ENCODE peak calls at places on chromosomes 5 and 9, in ten cellular contexts. One of them, this sample, is unnamed.

GRCh38 chr5:83095973-83096539 is 18.7 kb downstream of the XRCC4 start:
- DNase-seq in hepatic stellate cell: peak
- DNase-seq in activated T-helper 1 cell treated with anti-CD3 and anti-CD28 coated beads, Interleukin-12 subunit alpha, Interleukin-12 subunit beta, Interleukin-2, Interleukin-4 antibody, amounts not matched to agents 30 ng/mL and 10 ng/mL and 1 ng/mL, durations not matched to agents 14 hours and 24 hours and 36 hours: no peak
- DNase-seq in stomach: no peak
- DNase-seq in stimulated activated CD4-positive, alpha-beta T cell treated with anti-CD3 and anti-CD28 coated beads, TNF-alpha, amount 100 ng/mL, for 4 hours: no peak
- DNase-seq in KG1: no peak
- DNase-seq in effector memory CD8-positive, alpha-beta T cell: no peak
- DNase-seq in SK-N-SH: no peak
- DNase-seq in dorsolateral prefrontal cortex: no peak
- DNase-seq in upper lobe of left lung: no peak
- DNase-seq in this sample: no peak

GRCh38 chr5:114857951-114858401 is 311.7 kb downstream of the TRIM36 start:
- DNase-seq in stimulated activated CD4-positive, alpha-beta T cell treated with anti-CD3 and anti-CD28 coated beads, TNF-alpha, amount 100 ng/mL, for 4 hours: no peak
- DNase-seq in dorsolateral prefrontal cortex: no peak
- DNase-seq in upper lobe of left lung: peak
- DNase-seq in SK-N-SH: no peak
- DNase-seq in stomach: no peak
- DNase-seq in activated T-helper 1 cell treated with anti-CD3 and anti-CD28 coated beads, Interleukin-12 subunit alpha, Interleukin-12 subunit beta, Interleukin-2, Interleukin-4 antibody, amounts not matched to agents 30 ng/mL and 10 ng/mL and 1 ng/mL, durations not matched to agents 14 hours and 24 hours and 36 hours: no peak
- DNase-seq in effector memory CD8-positive, alpha-beta T cell: no peak
- DNase-seq in KG1: peak
- DNase-seq in hepatic stellate cell: no peak
- DNase-seq in this sample: peak

GRCh38 chr9:107213561-107214028 is 69.5 kb upstream of the RAD23B start:
- DNase-seq in KG1: no peak
- DNase-seq in hepatic stellate cell: peak
- DNase-seq in activated T-helper 1 cell treated with anti-CD3 and anti-CD28 coated beads, Interleukin-12 subunit alpha, Interleukin-12 subunit beta, Interleukin-2, Interleukin-4 antibody, amounts not matched to agents 30 ng/mL and 10 ng/mL and 1 ng/mL, durations not matched to agents 14 hours and 24 hours and 36 hours: peak
- DNase-seq in effector memory CD8-positive, alpha-beta T cell: peak
- DNase-seq in upper lobe of left lung: no peak
- DNase-seq in SK-N-SH: no peak
- DNase-seq in stimulated activated CD4-positive, alpha-beta T cell treated with anti-CD3 and anti-CD28 coated beads, TNF-alpha, amount 100 ng/mL, for 4 hours: no peak
- DNase-seq in dorsolateral prefrontal cortex: no peak
- DNase-seq in stomach: no peak
- DNase-seq in this sample: no peak

GRCh38 chr9:129285382-129285781 is 107.3 kb upstream of the IER5L start:
- DNase-seq in hepatic stellate cell: peak
- DNase-seq in stimulated activated CD4-positive, alpha-beta T cell treated with anti-CD3 and anti-CD28 coated beads, TNF-alpha, amount 100 ng/mL, for 4 hours: no peak
- DNase-seq in dorsolateral prefrontal cortex: no peak
- DNase-seq in stomach: no peak
- DNase-seq in SK-N-SH: no peak
- DNase-seq in KG1: no peak
- DNase-seq in activated T-helper 1 cell treated with anti-CD3 and anti-CD28 coated beads, Interleukin-12 subunit alpha, Interleukin-12 subunit beta, Interleukin-2, Interleukin-4 antibody, amounts not matched to agents 30 ng/mL and 10 ng/mL and 1 ng/mL, durations not matched to agents 14 hours and 24 hours and 36 hours: no peak
- DNase-seq in upper lobe of left lung: no peak
- DNase-seq in effector memory CD8-positive, alpha-beta T cell: no peak
- DNase-seq in this sample: no peak

GRCh38 chr5:103393131-103393754 is 134.7 kb downstream of the MACIR start:
- DNase-seq in hepatic stellate cell: peak
- DNase-seq in SK-N-SH: no peak
- DNase-seq in effector memory CD8-positive, alpha-beta T cell: no peak
- DNase-seq in stimulated activated CD4-positive, alpha-beta T cell treated with anti-CD3 and anti-CD28 coated beads, TNF-alpha, amount 100 ng/mL, for 4 hours: no peak
- DNase-seq in activated T-helper 1 cell treated with anti-CD3 and anti-CD28 coated beads, Interleukin-12 subunit alpha, Interleukin-12 subunit beta, Interleukin-2, Interleukin-4 antibody, amounts not matched to agents 30 ng/mL and 10 ng/mL and 1 ng/mL, durations not matched to agents 14 hours and 24 hours and 36 hours: no peak
- DNase-seq in stomach: no peak
- DNase-seq in KG1: no peak
- DNase-seq in dorsolateral prefrontal cortex: no peak
- DNase-seq in upper lobe of left lung: no peak
- DNase-seq in this sample: no peak

GRCh38 chr5:958701-959571 is 49.7 kb upstream of the NKD2 start:
- DNase-seq in stomach: peak
- DNase-seq in hepatic stellate cell: peak
- DNase-seq in SK-N-SH: peak
- DNase-seq in stimulated activated CD4-positive, alpha-beta T cell treated with anti-CD3 and anti-CD28 coated beads, TNF-alpha, amount 100 ng/mL, for 4 hours: no peak
- DNase-seq in effector memory CD8-positive, alpha-beta T cell: no peak
- DNase-seq in upper lobe of left lung: peak
- DNase-seq in KG1: no peak
- DNase-seq in dorsolateral prefrontal cortex: no peak
- DNase-seq in activated T-helper 1 cell treated with anti-CD3 and anti-CD28 coated beads, Interleukin-12 subunit alpha, Interleukin-12 subunit beta, Interleukin-2, Interleukin-4 antibody, amounts not matched to agents 30 ng/mL and 10 ng/mL and 1 ng/mL, durations not matched to agents 14 hours and 24 hours and 36 hours: no peak
- DNase-seq in this sample: no peak

GRCh38 chr5:169350016-169350415 is 49.1 kb upstream of the SLIT3 start:
- DNase-seq in dorsolateral prefrontal cortex: no peak
- DNase-seq in hepatic stellate cell: no peak
- DNase-seq in KG1: no peak
- DNase-seq in effector memory CD8-positive, alpha-beta T cell: no peak
- DNase-seq in upper lobe of left lung: no peak
- DNase-seq in stimulated activated CD4-positive, alpha-beta T cell treated with anti-CD3 and anti-CD28 coated beads, TNF-alpha, amount 100 ng/mL, for 4 hours: no peak
- DNase-seq in SK-N-SH: no peak
- DNase-seq in activated T-helper 1 cell treated with anti-CD3 and anti-CD28 coated beads, Interleukin-12 subunit alpha, Interleukin-12 subunit beta, Interleukin-2, Interleukin-4 antibody, amounts not matched to agents 30 ng/mL and 10 ng/mL and 1 ng/mL, durations not matched to agents 14 hours and 24 hours and 36 hours: no peak
- DNase-seq in stomach: no peak
- DNase-seq in this sample: no peak

GRCh38 chr9:38358390-38359296 is 33.9 kb upstream of the ALDH1B1 start:
- DNase-seq in stimulated activated CD4-positive, alpha-beta T cell treated with anti-CD3 and anti-CD28 coated beads, TNF-alpha, amount 100 ng/mL, for 4 hours: no peak
- DNase-seq in KG1: no peak
- DNase-seq in SK-N-SH: no peak
- DNase-seq in effector memory CD8-positive, alpha-beta T cell: no peak
- DNase-seq in stomach: no peak
- DNase-seq in dorsolateral prefrontal cortex: no peak
- DNase-seq in upper lobe of left lung: no peak
- DNase-seq in hepatic stellate cell: no peak
- DNase-seq in activated T-helper 1 cell treated with anti-CD3 and anti-CD28 coated beads, Interleukin-12 subunit alpha, Interleukin-12 subunit beta, Interleukin-2, Interleukin-4 antibody, amounts not matched to agents 30 ng/mL and 10 ng/mL and 1 ng/mL, durations not matched to agents 14 hours and 24 hours and 36 hours: no peak
- DNase-seq in this sample: no peak

GRCh38 chr9:76905984-76906861 is at the start of gene PRUNE2:
- DNase-seq in stimulated activated CD4-positive, alpha-beta T cell treated with anti-CD3 and anti-CD28 coated beads, TNF-alpha, amount 100 ng/mL, for 4 hours: no peak
- DNase-seq in activated T-helper 1 cell treated with anti-CD3 and anti-CD28 coated beads, Interleukin-12 subunit alpha, Interleukin-12 subunit beta, Interleukin-2, Interleukin-4 antibody, amounts not matched to agents 30 ng/mL and 10 ng/mL and 1 ng/mL, durations not matched to agents 14 hours and 24 hours and 36 hours: no peak
- DNase-seq in effector memory CD8-positive, alpha-beta T cell: no peak
- DNase-seq in SK-N-SH: peak
- DNase-seq in upper lobe of left lung: peak
- DNase-seq in KG1: peak
- DNase-seq in stomach: peak
- DNase-seq in dorsolateral prefrontal cortex: peak
- DNase-seq in hepatic stellate cell: peak
- DNase-seq in this sample: no peak

GRCh38 chr9:83385317-83385716 is 152.9 kb downstream of the FRMD3 start:
- DNase-seq in stomach: no peak
- DNase-seq in activated T-helper 1 cell treated with anti-CD3 and anti-CD28 coated beads, Interleukin-12 subunit alpha, Interleukin-12 subunit beta, Interleukin-2, Interleukin-4 antibody, amounts not matched to agents 30 ng/mL and 10 ng/mL and 1 ng/mL, durations not matched to agents 14 hours and 24 hours and 36 hours: no peak
- DNase-seq in upper lobe of left lung: no peak
- DNase-seq in SK-N-SH: no peak
- DNase-seq in stimulated activated CD4-positive, alpha-beta T cell treated with anti-CD3 and anti-CD28 coated beads, TNF-alpha, amount 100 ng/mL, for 4 hours: no peak
- DNase-seq in effector memory CD8-positive, alpha-beta T cell: no peak
- DNase-seq in dorsolateral prefrontal cortex: no peak
- DNase-seq in hepatic stellate cell: no peak
- DNase-seq in KG1: no peak
- DNase-seq in this sample: no peak

GRCh38 chr9:22158983-22159382 is 149.9 kb upstream of the CDKN2B start:
- DNase-seq in KG1: peak
- DNase-seq in stomach: peak
- DNase-seq in upper lobe of left lung: no peak
- DNase-seq in hepatic stellate cell: no peak
- DNase-seq in stimulated activated CD4-positive, alpha-beta T cell treated with anti-CD3 and anti-CD28 coated beads, TNF-alpha, amount 100 ng/mL, for 4 hours: no peak
- DNase-seq in SK-N-SH: no peak
- DNase-seq in effector memory CD8-positive, alpha-beta T cell: no peak
- DNase-seq in activated T-helper 1 cell treated with anti-CD3 and anti-CD28 coated beads, Interleukin-12 subunit alpha, Interleukin-12 subunit beta, Interleukin-2, Interleukin-4 antibody, amounts not matched to agents 30 ng/mL and 10 ng/mL and 1 ng/mL, durations not matched to agents 14 hours and 24 hours and 36 hours: no peak
- DNase-seq in dorsolateral prefrontal cortex: no peak
- DNase-seq in this sample: peak

GRCh38 chr9:14993891-14994554 is 83.8 kb upstream of the FREM1 start:
- DNase-seq in stomach: no peak
- DNase-seq in hepatic stellate cell: no peak
- DNase-seq in effector memory CD8-positive, alpha-beta T cell: no peak
- DNase-seq in activated T-helper 1 cell treated with anti-CD3 and anti-CD28 coated beads, Interleukin-12 subunit alpha, Interleukin-12 subunit beta, Interleukin-2, Interleukin-4 antibody, amounts not matched to agents 30 ng/mL and 10 ng/mL and 1 ng/mL, durations not matched to agents 14 hours and 24 hours and 36 hours: no peak
- DNase-seq in stimulated activated CD4-positive, alpha-beta T cell treated with anti-CD3 and anti-CD28 coated beads, TNF-alpha, amount 100 ng/mL, for 4 hours: no peak
- DNase-seq in upper lobe of left lung: no peak
- DNase-seq in dorsolateral prefrontal cortex: no peak
- DNase-seq in KG1: no peak
- DNase-seq in SK-N-SH: no peak
- DNase-seq in this sample: no peak

GRCh38 chr9:96078866-96079505 is 203.5 kb downstream of the ERCC6L2 start:
- DNase-seq in dorsolateral prefrontal cortex: no peak
- DNase-seq in upper lobe of left lung: no peak
- DNase-seq in effector memory CD8-positive, alpha-beta T cell: no peak
- DNase-seq in SK-N-SH: no peak
- DNase-seq in stomach: no peak
- DNase-seq in hepatic stellate cell: no peak
- DNase-seq in KG1: no peak
- DNase-seq in activated T-helper 1 cell treated with anti-CD3 and anti-CD28 coated beads, Interleukin-12 subunit alpha, Interleukin-12 subunit beta, Interleukin-2, Interleukin-4 antibody, amounts not matched to agents 30 ng/mL and 10 ng/mL and 1 ng/mL, durations not matched to agents 14 hours and 24 hours and 36 hours: no peak
- DNase-seq in stimulated activated CD4-positive, alpha-beta T cell treated with anti-CD3 and anti-CD28 coated beads, TNF-alpha, amount 100 ng/mL, for 4 hours: no peak
- DNase-seq in this sample: no peak

GRCh38 chr5:75048457-75048953 is 3.9 kb downstream of the GCNT4 start:
- DNase-seq in dorsolateral prefrontal cortex: no peak
- DNase-seq in KG1: no peak
- DNase-seq in stomach: no peak
- DNase-seq in hepatic stellate cell: peak
- DNase-seq in effector memory CD8-positive, alpha-beta T cell: no peak
- DNase-seq in SK-N-SH: no peak
- DNase-seq in stimulated activated CD4-positive, alpha-beta T cell treated with anti-CD3 and anti-CD28 coated beads, TNF-alpha, amount 100 ng/mL, for 4 hours: no peak
- DNase-seq in upper lobe of left lung: no peak
- DNase-seq in activated T-helper 1 cell treated with anti-CD3 and anti-CD28 coated beads, Interleukin-12 subunit alpha, Interleukin-12 subunit beta, Interleukin-2, Interleukin-4 antibody, amounts not matched to agents 30 ng/mL and 10 ng/mL and 1 ng/mL, durations not matched to agents 14 hours and 24 hours and 36 hours: no peak
- DNase-seq in this sample: no peak

GRCh38 chr9:107710988-107711387 is 221.4 kb upstream of the KLF4 start:
- DNase-seq in stomach: no peak
- DNase-seq in stimulated activated CD4-positive, alpha-beta T cell treated with anti-CD3 and anti-CD28 coated beads, TNF-alpha, amount 100 ng/mL, for 4 hours: no peak
- DNase-seq in upper lobe of left lung: no peak
- DNase-seq in KG1: no peak
- DNase-seq in dorsolateral prefrontal cortex: no peak
- DNase-seq in hepatic stellate cell: no peak
- DNase-seq in activated T-helper 1 cell treated with anti-CD3 and anti-CD28 coated beads, Interleukin-12 subunit alpha, Interleukin-12 subunit beta, Interleukin-2, Interleukin-4 antibody, amounts not matched to agents 30 ng/mL and 10 ng/mL and 1 ng/mL, durations not matched to agents 14 hours and 24 hours and 36 hours: no peak
- DNase-seq in SK-N-SH: no peak
- DNase-seq in effector memory CD8-positive, alpha-beta T cell: no peak
- DNase-seq in this sample: no peak

GRCh38 chr9:122642226-122642625 is 15.2 kb downstream of the OR1B1 start:
- DNase-seq in effector memory CD8-positive, alpha-beta T cell: no peak
- DNase-seq in dorsolateral prefrontal cortex: no peak
- DNase-seq in upper lobe of left lung: no peak
- DNase-seq in SK-N-SH: no peak
- DNase-seq in stomach: no peak
- DNase-seq in activated T-helper 1 cell treated with anti-CD3 and anti-CD28 coated beads, Interleukin-12 subunit alpha, Interleukin-12 subunit beta, Interleukin-2, Interleukin-4 antibody, amounts not matched to agents 30 ng/mL and 10 ng/mL and 1 ng/mL, durations not matched to agents 14 hours and 24 hours and 36 hours: no peak
- DNase-seq in KG1: no peak
- DNase-seq in stimulated activated CD4-positive, alpha-beta T cell treated with anti-CD3 and anti-CD28 coated beads, TNF-alpha, amount 100 ng/mL, for 4 hours: no peak
- DNase-seq in hepatic stellate cell: no peak
- DNase-seq in this sample: no peak

GRCh38 chr5:94153736-94154450 is 412.5 kb upstream of the POU5F2 start:
- DNase-seq in activated T-helper 1 cell treated with anti-CD3 and anti-CD28 coated beads, Interleukin-12 subunit alpha, Interleukin-12 subunit beta, Interleukin-2, Interleukin-4 antibody, amounts not matched to agents 30 ng/mL and 10 ng/mL and 1 ng/mL, durations not matched to agents 14 hours and 24 hours and 36 hours: no peak
- DNase-seq in stimulated activated CD4-positive, alpha-beta T cell treated with anti-CD3 and anti-CD28 coated beads, TNF-alpha, amount 100 ng/mL, for 4 hours: no peak
- DNase-seq in SK-N-SH: no peak
- DNase-seq in KG1: no peak
- DNase-seq in upper lobe of left lung: no peak
- DNase-seq in dorsolateral prefrontal cortex: no peak
- DNase-seq in stomach: no peak
- DNase-seq in effector memory CD8-positive, alpha-beta T cell: no peak
- DNase-seq in hepatic stellate cell: no peak
- DNase-seq in this sample: no peak

GRCh38 chr9:123832858-123833257 is 97.1 kb downstream of the DENND1A start:
- DNase-seq in dorsolateral prefrontal cortex: no peak
- DNase-seq in stomach: no peak
- DNase-seq in KG1: no peak
- DNase-seq in stimulated activated CD4-positive, alpha-beta T cell treated with anti-CD3 and anti-CD28 coated beads, TNF-alpha, amount 100 ng/mL, for 4 hours: no peak
- DNase-seq in activated T-helper 1 cell treated with anti-CD3 and anti-CD28 coated beads, Interleukin-12 subunit alpha, Interleukin-12 subunit beta, Interleukin-2, Interleukin-4 antibody, amounts not matched to agents 30 ng/mL and 10 ng/mL and 1 ng/mL, durations not matched to agents 14 hours and 24 hours and 36 hours: no peak
- DNase-seq in effector memory CD8-positive, alpha-beta T cell: no peak
- DNase-seq in upper lobe of left lung: no peak
- DNase-seq in hepatic stellate cell: no peak
- DNase-seq in SK-N-SH: no peak
- DNase-seq in this sample: peak

GRCh38 chr5:75484605-75485004 is 26.8 kb downstream of the CERT1 start:
- DNase-seq in hepatic stellate cell: no peak
- DNase-seq in KG1: no peak
- DNase-seq in upper lobe of left lung: no peak
- DNase-seq in dorsolateral prefrontal cortex: no peak
- DNase-seq in stimulated activated CD4-positive, alpha-beta T cell treated with anti-CD3 and anti-CD28 coated beads, TNF-alpha, amount 100 ng/mL, for 4 hours: no peak
- DNase-seq in SK-N-SH: no peak
- DNase-seq in activated T-helper 1 cell treated with anti-CD3 and anti-CD28 coated beads, Interleukin-12 subunit alpha, Interleukin-12 subunit beta, Interleukin-2, Interleukin-4 antibody, amounts not matched to agents 30 ng/mL and 10 ng/mL and 1 ng/mL, durations not matched to agents 14 hours and 24 hours and 36 hours: no peak
- DNase-seq in effector memory CD8-positive, alpha-beta T cell: no peak
- DNase-seq in stomach: no peak
- DNase-seq in this sample: no peak

GRCh38 chr5:136992796-136993489 is 506.2 kb downstream of the SPOCK1 start:
- DNase-seq in upper lobe of left lung: no peak
- DNase-seq in hepatic stellate cell: no peak
- DNase-seq in dorsolateral prefrontal cortex: no peak
- DNase-seq in stimulated activated CD4-positive, alpha-beta T cell treated with anti-CD3 and anti-CD28 coated beads, TNF-alpha, amount 100 ng/mL, for 4 hours: no peak
- DNase-seq in KG1: no peak
- DNase-seq in SK-N-SH: no peak
- DNase-seq in stomach: no peak
- DNase-seq in effector memory CD8-positive, alpha-beta T cell: no peak
- DNase-seq in activated T-helper 1 cell treated with anti-CD3 and anti-CD28 coated beads, Interleukin-12 subunit alpha, Interleukin-12 subunit beta, Interleukin-2, Interleukin-4 antibody, amounts not matched to agents 30 ng/mL and 10 ng/mL and 1 ng/mL, durations not matched to agents 14 hours and 24 hours and 36 hours: no peak
- DNase-seq in this sample: no peak

GRCh38 chr9:2040828-2041227 is 25.7 kb downstream of the SMARCA2 start:
- DNase-seq in hepatic stellate cell: no peak
- DNase-seq in upper lobe of left lung: no peak
- DNase-seq in stimulated activated CD4-positive, alpha-beta T cell treated with anti-CD3 and anti-CD28 coated beads, TNF-alpha, amount 100 ng/mL, for 4 hours: no peak
- DNase-seq in effector memory CD8-positive, alpha-beta T cell: no peak
- DNase-seq in activated T-helper 1 cell treated with anti-CD3 and anti-CD28 coated beads, Interleukin-12 subunit alpha, Interleukin-12 subunit beta, Interleukin-2, Interleukin-4 antibody, amounts not matched to agents 30 ng/mL and 10 ng/mL and 1 ng/mL, durations not matched to agents 14 hours and 24 hours and 36 hours: no peak
- DNase-seq in dorsolateral prefrontal cortex: no peak
- DNase-seq in stomach: no peak
- DNase-seq in KG1: no peak
- DNase-seq in SK-N-SH: no peak
- DNase-seq in this sample: no peak

GRCh38 chr5:74624501-74624900 is 16.0 kb downstream of the ENC1 start:
- DNase-seq in dorsolateral prefrontal cortex: no peak
- DNase-seq in stimulated activated CD4-positive, alpha-beta T cell treated with anti-CD3 and anti-CD28 coated beads, TNF-alpha, amount 100 ng/mL, for 4 hours: no peak
- DNase-seq in hepatic stellate cell: no peak
- DNase-seq in upper lobe of left lung: no peak
- DNase-seq in activated T-helper 1 cell treated with anti-CD3 and anti-CD28 coated beads, Interleukin-12 subunit alpha, Interleukin-12 subunit beta, Interleukin-2, Interleukin-4 antibody, amounts not matched to agents 30 ng/mL and 10 ng/mL and 1 ng/mL, durations not matched to agents 14 hours and 24 hours and 36 hours: no peak
- DNase-seq in stomach: no peak
- DNase-seq in SK-N-SH: no peak
- DNase-seq in KG1: no peak
- DNase-seq in effector memory CD8-positive, alpha-beta T cell: no peak
- DNase-seq in this sample: no peak

GRCh38 chr9:136754626-136755284 is 3.3 kb downstream of the LCN8 start:
- DNase-seq in stimulated activated CD4-positive, alpha-beta T cell treated with anti-CD3 and anti-CD28 coated beads, TNF-alpha, amount 100 ng/mL, for 4 hours: no peak
- DNase-seq in hepatic stellate cell: no peak
- DNase-seq in activated T-helper 1 cell treated with anti-CD3 and anti-CD28 coated beads, Interleukin-12 subunit alpha, Interleukin-12 subunit beta, Interleukin-2, Interleukin-4 antibody, amounts not matched to agents 30 ng/mL and 10 ng/mL and 1 ng/mL, durations not matched to agents 14 hours and 24 hours and 36 hours: no peak
- DNase-seq in effector memory CD8-positive, alpha-beta T cell: no peak
- DNase-seq in stomach: no peak
- DNase-seq in SK-N-SH: no peak
- DNase-seq in KG1: no peak
- DNase-seq in dorsolateral prefrontal cortex: no peak
- DNase-seq in upper lobe of left lung: peak
- DNase-seq in this sample: no peak

GRCh38 chr9:130454096-130454811 is 9.5 kb downstream of the ASS1 start:
- DNase-seq in SK-N-SH: no peak
- DNase-seq in KG1: no peak
- DNase-seq in hepatic stellate cell: no peak
- DNase-seq in activated T-helper 1 cell treated with anti-CD3 and anti-CD28 coated beads, Interleukin-12 subunit alpha, Interleukin-12 subunit beta, Interleukin-2, Interleukin-4 antibody, amounts not matched to agents 30 ng/mL and 10 ng/mL and 1 ng/mL, durations not matched to agents 14 hours and 24 hours and 36 hours: no peak
- DNase-seq in upper lobe of left lung: no peak
- DNase-seq in stimulated activated CD4-positive, alpha-beta T cell treated with anti-CD3 and anti-CD28 coated beads, TNF-alpha, amount 100 ng/mL, for 4 hours: no peak
- DNase-seq in stomach: no peak
- DNase-seq in dorsolateral prefrontal cortex: no peak
- DNase-seq in effector memory CD8-positive, alpha-beta T cell: no peak
- DNase-seq in this sample: no peak

GRCh38 chr5:18563853-18564252 is 929.6 kb downstream of the TAF11L14 start:
- DNase-seq in hepatic stellate cell: no peak
- DNase-seq in upper lobe of left lung: no peak
- DNase-seq in activated T-helper 1 cell treated with anti-CD3 and anti-CD28 coated beads, Interleukin-12 subunit alpha, Interleukin-12 subunit beta, Interleukin-2, Interleukin-4 antibody, amounts not matched to agents 30 ng/mL and 10 ng/mL and 1 ng/mL, durations not matched to agents 14 hours and 24 hours and 36 hours: no peak
- DNase-seq in stomach: no peak
- DNase-seq in KG1: no peak
- DNase-seq in dorsolateral prefrontal cortex: no peak
- DNase-seq in SK-N-SH: no peak
- DNase-seq in effector memory CD8-positive, alpha-beta T cell: no peak
- DNase-seq in stimulated activated CD4-positive, alpha-beta T cell treated with anti-CD3 and anti-CD28 coated beads, TNF-alpha, amount 100 ng/mL, for 4 hours: no peak
- DNase-seq in this sample: no peak

GRCh38 chr9:89701221-89701798 is 96.5 kb downstream of the GADD45G start:
- DNase-seq in stomach: no peak
- DNase-seq in effector memory CD8-positive, alpha-beta T cell: peak
- DNase-seq in dorsolateral prefrontal cortex: no peak
- DNase-seq in SK-N-SH: no peak
- DNase-seq in activated T-helper 1 cell treated with anti-CD3 and anti-CD28 coated beads, Interleukin-12 subunit alpha, Interleukin-12 subunit beta, Interleukin-2, Interleukin-4 antibody, amounts not matched to agents 30 ng/mL and 10 ng/mL and 1 ng/mL, durations not matched to agents 14 hours and 24 hours and 36 hours: peak
- DNase-seq in KG1: no peak
- DNase-seq in stimulated activated CD4-positive, alpha-beta T cell treated with anti-CD3 and anti-CD28 coated beads, TNF-alpha, amount 100 ng/mL, for 4 hours: peak
- DNase-seq in upper lobe of left lung: peak
- DNase-seq in hepatic stellate cell: no peak
- DNase-seq in this sample: no peak

GRCh38 chr5:141192110-141192725 is at the start of gene PCDHB10:
- DNase-seq in stimulated activated CD4-positive, alpha-beta T cell treated with anti-CD3 and anti-CD28 coated beads, TNF-alpha, amount 100 ng/mL, for 4 hours: no peak
- DNase-seq in upper lobe of left lung: no peak
- DNase-seq in KG1: no peak
- DNase-seq in activated T-helper 1 cell treated with anti-CD3 and anti-CD28 coated beads, Interleukin-12 subunit alpha, Interleukin-12 subunit beta, Interleukin-2, Interleukin-4 antibody, amounts not matched to agents 30 ng/mL and 10 ng/mL and 1 ng/mL, durations not matched to agents 14 hours and 24 hours and 36 hours: no peak
- DNase-seq in hepatic stellate cell: peak
- DNase-seq in stomach: no peak
- DNase-seq in effector memory CD8-positive, alpha-beta T cell: no peak
- DNase-seq in SK-N-SH: peak
- DNase-seq in dorsolateral prefrontal cortex: peak
- DNase-seq in this sample: no peak

GRCh38 chr5:94432499-94432898 is 185.9 kb downstream of the KIAA0825 start:
- DNase-seq in stomach: no peak
- DNase-seq in effector memory CD8-positive, alpha-beta T cell: no peak
- DNase-seq in KG1: no peak
- DNase-seq in hepatic stellate cell: no peak
- DNase-seq in dorsolateral prefrontal cortex: no peak
- DNase-seq in upper lobe of left lung: no peak
- DNase-seq in SK-N-SH: no peak
- DNase-seq in stimulated activated CD4-positive, alpha-beta T cell treated with anti-CD3 and anti-CD28 coated beads, TNF-alpha, amount 100 ng/mL, for 4 hours: no peak
- DNase-seq in activated T-helper 1 cell treated with anti-CD3 and anti-CD28 coated beads, Interleukin-12 subunit alpha, Interleukin-12 subunit beta, Interleukin-2, Interleukin-4 antibody, amounts not matched to agents 30 ng/mL and 10 ng/mL and 1 ng/mL, durations not matched to agents 14 hours and 24 hours and 36 hours: no peak
- DNase-seq in this sample: no peak

This sample was measured in GF-D8.